ENCODE peak calls at places on chromosomes 1 and 21, in ten cellular contexts. Y is CD8-positive, alpha-beta T cell; B is sigmoid colon; P is ascending aorta; A is cardiac muscle cell; D is esophagus muscularis mucosa; X is keratinocyte; T is ovary; S is colonic mucosa; M is thyroid gland. C is an unnamed sample. For H3K36me3 and H3K27me3, the result is how much of the 10 kb centered on the place peaks cover.

GRCh38 chr1:244651956-244652698 is 799 bp upstream of the DESI2 start:
- DNase-seq in Y (no peak), B (no peak), P (no peak), A (no peak), D (no peak), X (no peak), T (no peak), S (no peak), M (no peak), C (no peak)

GRCh38 chr1:54810144-54810942 is 9.2 kb upstream of the TTC22 start:
- DNase-seq in Y (peak), B (no peak), P (peak), A (peak), D (no peak), X (no peak), T (peak), S (peak), M (peak), C (no peak)

GRCh38 chr1:202005958-202006357 is 4.4 kb upstream of the ELF3 start:
- DNase-seq in Y (no peak), B (no peak), P (no peak), A (peak), D (no peak), X (no peak), T (no peak), S (no peak), M (no peak), C (no peak)

GRCh38 chr21:36877741-36878140 is 88.7 kb downstream of the HLCS start:
- DNase-seq in Y (no peak), B (no peak), P (no peak), A (no peak), D (no peak), X (no peak), T (no peak), S (no peak), M (no peak), C (no peak)

GRCh38 chr1:234188454-234188792 is 184.8 kb upstream of the COA6 start:
- DNase-seq in Y (no peak), B (no peak), P (no peak), A (no peak), D (peak), X (peak), T (no peak), S (no peak), M (no peak), C (no peak)

GRCh38 chr1:65255088-65256050 is 54.0 kb upstream of the DNAJC6 start:
- DNase-seq in Y (no peak), B (no peak), P (no peak), A (no peak), D (peak), X (no peak), T (no peak), S (no peak), M (peak), C (no peak)

GRCh38 chr1:39144943-39145650 is 59.4 kb upstream of the MACF1 start:
- DNase-seq in Y (no peak), B (no peak), P (no peak), A (no peak), D (no peak), X (no peak), T (no peak), S (no peak), M (no peak), C (no peak)

GRCh38 chr1:157104598-157105293 is 5.1 kb upstream of the ETV3L start:
- DNase-seq in Y (no peak), B (peak), P (no peak), A (no peak), D (no peak), X (no peak), T (no peak), S (no peak), M (no peak), C (no peak)

GRCh38 chr1:185956881-185957280 is 222.7 kb downstream of the HMCN1 start:
- DNase-seq in Y (no peak), B (no peak), P (no peak), A (no peak), D (no peak), X (no peak), T (no peak), S (no peak), M (no peak), C (no peak)

GRCh38 chr1:204692852-204693356 is 7.4 kb upstream of the LRRN2 start:
- DNase-seq in Y (no peak), B (peak), P (no peak), A (no peak), D (no peak), X (no peak), T (no peak), S (no peak), M (peak), C (no peak)

GRCh38 chr1:204695692-204696091 is 10.2 kb upstream of the LRRN2 start:
- DNase-seq in Y (no peak), B (peak), P (no peak), A (no peak), D (no peak), X (no peak), T (no peak), S (no peak), M (no peak), C (no peak)

GRCh38 chr1:204694145-204694544 is 8.6 kb upstream of the LRRN2 start:
- DNase-seq in Y (no peak), B (no peak), P (no peak), A (no peak), D (no peak), X (no peak), T (no peak), S (no peak), M (no peak), C (no peak)

GRCh38 chr1:204688776-204689175 is 3.2 kb upstream of the LRRN2 start:
- DNase-seq in Y (no peak), B (peak), P (no peak), A (no peak), D (no peak), X (no peak), T (no peak), S (no peak), M (no peak), C (no peak)

GRCh38 chr1:204692320-204692851 is 6.8 kb upstream of the LRRN2 start:
- DNase-seq in Y (no peak), B (peak), P (no peak), A (no peak), D (no peak), X (no peak), T (no peak), S (no peak), M (no peak), C (no peak)
- TF ChIP-seq CTCF in Y (no peak), B (no peak), P (no peak), A (no peak), D (no peak), X (peak), T (no peak), S (no peak), M (no peak), C (no peak)

GRCh38 chr21:46120301-46121285 is 22.7 kb downstream of the COL6A2 start:
- DNase-seq in Y (no peak), B (peak), P (peak), A (no peak), D (no peak), X (no peak), T (peak), S (no peak), M (no peak), C (no peak)
- H3K36me3 ChIP-seq in Y (under half), B (half or more), P (half or more), A (under half), D (half or more), X (under half), T (under half), S (under half), M (under half), C (half or more)

DNA sequence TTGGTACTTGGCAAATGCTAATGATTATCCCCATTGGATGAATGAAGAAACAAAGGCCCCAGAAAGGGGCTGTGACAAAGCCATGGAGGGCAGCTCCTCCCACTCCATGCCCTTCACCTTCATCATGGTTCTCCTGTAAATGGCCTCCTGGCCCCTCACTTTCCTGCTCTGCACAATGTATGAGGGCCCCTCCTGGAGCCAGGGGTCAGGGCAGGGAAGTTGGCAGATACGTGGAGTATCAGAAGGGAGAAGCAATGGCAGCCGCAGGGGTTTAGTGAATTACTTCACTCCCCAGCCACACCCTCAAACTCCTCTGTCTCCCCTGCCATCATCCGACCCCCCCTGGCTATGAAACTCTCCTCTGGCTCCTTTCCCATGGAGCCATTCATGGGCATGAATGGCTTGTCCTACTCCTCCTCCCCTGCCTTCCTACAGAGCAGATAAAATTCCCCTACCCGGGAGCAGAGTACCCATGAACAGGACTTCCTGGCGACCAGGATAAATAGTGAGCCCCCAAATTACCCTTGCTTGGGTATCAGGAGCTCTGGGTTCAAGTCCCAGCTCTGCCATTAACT is 86.3 kb downstream of the CAMK2N1 start:
- DNase-seq in Y (no peak), B (no peak), P (peak), A (no peak), D (no peak), X (no peak), T (no peak), S (no peak), M (no peak), C (no peak)
- H3K27me3 ChIP-seq in Y (under half), B (under half), P (under half), A (half or more), D (under half), X (under half), T (under half), S (under half), M (under half), C (under half)

GRCh38 chr1:166813508-166814223 is 25.6 kb upstream of the POGK start:
- DNase-seq in Y (no peak), B (no peak), P (no peak), A (no peak), D (no peak), X (no peak), T (no peak), S (no peak), M (peak), C (no peak)
- TF ChIP-seq CTCF in Y (no peak), B (no peak), P (no peak), A (no peak), D (no peak), X (no peak), T (no peak), S (no peak), M (no peak), C (no peak)

GRCh38 chr1:3884966-3885365 is 15.1 kb downstream of the C1orf174 start:
- DNase-seq in Y (no peak), B (no peak), P (no peak), A (no peak), D (no peak), X (no peak), T (no peak), S (no peak), M (no peak), C (no peak)

GRCh38 chr1:3888301-3888700 is 11.8 kb downstream of the C1orf174 start:
- DNase-seq in Y (no peak), B (no peak), P (no peak), A (no peak), D (no peak), X (no peak), T (no peak), S (no peak), M (no peak), C (no peak)

GRCh38 chr1:3885611-3886010 is 14.5 kb downstream of the C1orf174 start:
- DNase-seq in Y (no peak), B (no peak), P (no peak), A (no peak), D (no peak), X (no peak), T (no peak), S (no peak), M (no peak), C (no peak)

GRCh38 chr1:3886106-3886670 is 13.9 kb downstream of the C1orf174 start:
- DNase-seq in Y (no peak), B (no peak), P (no peak), A (no peak), D (no peak), X (no peak), T (no peak), S (no peak), M (no peak), C (no peak)

DNA sequence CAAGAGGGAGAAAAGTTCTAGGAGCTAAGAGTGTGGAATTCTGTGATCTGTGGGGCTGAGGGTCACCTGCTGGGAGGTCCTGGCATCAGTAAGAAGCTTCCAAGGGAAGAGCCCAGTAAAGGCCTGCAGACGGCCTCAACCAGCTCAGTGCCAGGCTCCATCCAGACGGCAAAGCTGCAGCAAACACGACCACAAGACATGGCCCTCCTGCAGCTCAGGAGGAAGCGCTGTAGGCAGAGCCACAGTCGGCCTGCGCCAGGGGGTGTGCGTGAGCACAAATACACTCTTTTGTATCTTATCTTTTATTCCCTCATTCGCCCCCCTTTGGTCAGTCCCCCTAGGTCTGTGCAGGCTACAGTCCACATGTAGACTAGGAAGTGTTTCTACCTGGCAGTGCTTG is 13.4 kb downstream of the C1orf174 start:
- DNase-seq in Y (no peak), B (no peak), P (no peak), A (no peak), D (no peak), X (no peak), T (no peak), S (no peak), M (no peak), C (no peak)
- H3K36me3 ChIP-seq in Y (under half), B (under half), P (under half), A (under half), D (half or more), X (under half), T (under half), S (under half), M (under half), C (under half)

DNA sequence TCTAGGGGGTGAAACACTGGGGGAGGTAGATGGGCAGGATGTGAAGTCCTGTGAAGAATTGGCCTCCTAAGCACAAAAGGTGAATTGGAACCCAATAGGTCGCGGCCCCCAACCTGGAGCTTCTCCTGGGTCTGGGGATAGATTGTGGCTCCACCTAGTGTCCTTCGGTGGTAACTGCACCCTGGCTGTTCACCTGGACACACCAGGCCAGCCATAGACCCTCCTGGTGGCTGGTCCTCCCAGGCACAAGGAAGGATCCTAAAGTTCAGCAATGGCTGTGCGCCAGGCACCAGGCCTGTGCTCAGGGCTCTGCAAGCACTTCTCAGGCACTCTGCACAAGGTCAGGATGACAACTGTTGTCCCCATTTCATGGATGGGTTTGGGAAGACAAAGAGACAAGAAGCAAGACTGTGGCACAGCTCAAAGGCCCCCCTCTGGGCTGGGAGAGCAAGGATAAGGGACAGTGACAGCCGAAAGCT is 13.5 kb downstream of the ESPN start:
- DNase-seq in Y (peak), B (no peak), P (peak), A (peak), D (no peak), X (no peak), T (peak), S (peak), M (peak), C (no peak)
- H3K27me3 ChIP-seq in Y (under half), B (under half), P (under half), A (under half), D (under half), X (under half), T (under half), S (under half), M (under half), C (under half)

C was measured in BJ.